ENCODE peak calls at places on chromosomes 5 and 9, in seven cellular contexts. Z is esophagus squamous epithelium; W is dorsolateral prefrontal cortex; K is CD8-positive, alpha-beta T cell; Y is sigmoid colon; G is GM23338; A is AG09309. B is an unnamed sample.

GRCh38 chr9:76255781-76256455 is 138.3 kb downstream of the RFK start:
- DNase-seq in Z (no peak), W (no peak), K (no peak), Y (peak), G (no peak), A (peak), B (peak)

GRCh38 chr5:148843510-148844318 is 17.3 kb downstream of the ADRB2 start:
- DNase-seq in Z (no peak), W (no peak), K (no peak), Y (no peak), G (no peak), A (no peak), B (no peak)

GRCh38 chr5:52853573-52854163 is 66.0 kb downstream of the ITGA1 start:
- DNase-seq in Z (no peak), W (no peak), K (no peak), Y (no peak), G (no peak), A (no peak), B (peak)

GRCh38 chr9:79237861-79238260 is 333.9 kb upstream of the TLE4 start:
- DNase-seq in Z (no peak), W (no peak), K (no peak), Y (no peak), G (no peak), A (peak), B (no peak)

GRCh38 chr5:95417971-95418370 is 26.8 kb downstream of the FAM81B start:
- DNase-seq in Z (no peak), W (no peak), K (no peak), Y (no peak), G (no peak), A (no peak), B (no peak)

GRCh38 chr5:143258559-143259253 is 144.8 kb downstream of the NR3C1 start:
- DNase-seq in Z (no peak), W (no peak), K (no peak), Y (no peak), G (no peak), A (no peak), B (no peak)

GRCh38 chr5:15499528-15500325 is at the start of gene FBXL7:
- DNase-seq in Z (no peak), W (peak), K (no peak), Y (peak), G (peak), A (no peak), B (no peak)

GRCh38 chr5:82820958-82821880 is 256.0 kb downstream of the TMEM167A start:
- DNase-seq in Z (no peak), W (no peak), K (no peak), Y (no peak), G (no peak), A (no peak), B (no peak)

GRCh38 chr5:150402901-150403342 is 9.8 kb downstream of the CD74 start:
- DNase-seq in Z (no peak), W (no peak), K (no peak), Y (no peak), G (no peak), A (no peak), B (no peak)

GRCh38 chr9:109493648-109494047 is 4.5 kb downstream of the PTPN3 start:
- DNase-seq in Z (no peak), W (no peak), K (no peak), Y (no peak), G (peak), A (no peak), B (no peak)

GRCh38 chr5:153960269-153961215 is 78.2 kb downstream of the FAM114A2 start:
- DNase-seq in Z (no peak), W (no peak), K (peak), Y (no peak), G (peak), A (no peak), B (no peak)

DNA sequence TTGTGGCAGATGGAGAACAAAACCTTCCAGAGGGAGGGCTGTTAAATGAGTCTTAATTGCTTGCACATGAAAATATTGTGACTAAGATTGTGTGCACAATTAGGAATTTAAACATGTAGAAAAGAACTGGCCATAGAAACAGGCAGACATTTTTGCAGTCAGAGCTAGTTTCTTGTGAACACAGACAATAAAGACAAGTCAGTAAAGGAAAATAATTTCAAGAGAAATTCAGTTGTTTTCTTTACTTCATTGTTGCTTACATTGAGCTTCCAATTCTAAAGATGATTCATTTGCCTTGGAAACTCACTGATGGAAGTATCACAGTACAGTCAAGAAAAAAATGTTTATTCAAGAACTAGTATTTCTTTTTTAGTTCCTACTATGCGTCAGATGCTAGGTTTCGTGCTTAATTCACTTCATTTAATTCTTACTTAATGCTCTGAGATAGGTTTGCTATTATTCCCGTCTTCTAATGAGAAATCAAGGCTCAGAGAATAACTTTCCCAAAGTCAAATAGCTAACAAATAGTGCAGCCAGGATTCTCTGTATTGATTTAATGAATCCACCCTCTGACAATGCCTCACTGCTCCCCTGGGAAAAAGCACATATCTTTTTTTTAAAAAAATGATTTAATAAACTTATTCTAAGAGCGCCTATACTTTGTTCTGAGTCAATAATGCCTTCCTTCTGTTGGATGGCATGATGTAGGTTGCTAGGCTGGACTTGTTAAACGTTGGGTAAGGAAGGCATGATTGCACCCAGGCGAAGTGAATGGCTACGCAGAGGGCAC is 581.4 kb downstream of the RAB3C start:
- DNase-seq in Z (no peak), W (no peak), K (no peak), Y (no peak), G (no peak), A (no peak), B (peak)
- TF ChIP-seq CTCF in Z (no peak), W (no peak), K (no peak), Y (no peak), G (no peak), A (no peak), B (no peak)

DNA sequence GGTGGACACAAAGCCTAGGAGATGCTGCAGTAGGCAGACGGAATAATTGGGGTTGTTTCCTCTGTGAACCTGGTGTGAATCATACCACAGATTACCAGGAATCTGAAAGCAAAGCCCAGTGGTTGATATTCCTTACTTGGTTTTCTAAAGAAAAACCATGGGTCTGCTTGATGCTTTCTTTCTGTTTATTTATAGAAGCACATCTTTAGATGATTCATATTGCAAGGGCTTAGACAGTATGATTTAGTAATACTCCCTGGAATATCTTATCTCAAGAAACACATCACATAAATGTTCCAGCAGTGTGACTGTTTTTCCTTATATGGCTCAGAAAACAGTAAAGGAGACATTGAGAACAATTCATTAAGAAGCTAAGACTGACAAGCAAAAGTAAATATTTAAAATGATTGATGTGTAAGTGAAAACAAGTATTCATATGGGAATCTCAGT is 623.3 kb downstream of the RAB3C start:
- DNase-seq in Z (no peak), W (no peak), K (no peak), Y (no peak), G (no peak), A (peak), B (peak)
- TF ChIP-seq CTCF in Z (no peak), W (no peak), K (no peak), Y (no peak), G (no peak), A (no peak), B (no peak)

GRCh38 chr5:68155940-68156339 is 59.6 kb upstream of the PIK3R1 start:
- DNase-seq in Z (no peak), W (no peak), K (no peak), Y (no peak), G (no peak), A (no peak), B (no peak)
- TF ChIP-seq CTCF in Z (no peak), W (no peak), K (no peak), Y (no peak), G (no peak), A (no peak), B (no peak)

DNA sequence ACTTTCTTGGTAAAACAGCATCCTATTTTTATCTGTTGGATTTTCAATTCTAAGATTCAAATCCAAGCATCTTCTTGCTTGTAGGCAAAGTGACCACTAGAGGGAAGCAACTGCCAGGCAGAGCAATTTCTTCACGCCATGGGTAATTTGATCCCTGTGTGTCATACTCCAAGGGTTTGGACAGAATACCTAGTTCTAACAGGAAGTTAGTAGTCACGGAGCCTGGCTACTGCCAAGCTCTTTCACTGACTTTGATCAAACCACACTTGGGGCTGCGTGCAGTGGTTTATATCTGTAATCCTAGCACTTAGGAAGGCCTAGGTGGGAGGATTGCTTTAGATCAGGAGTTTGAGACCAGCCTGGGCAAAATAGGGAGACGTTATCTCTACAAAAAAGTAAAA is 473.6 kb upstream of the TNC start:
- DNase-seq in Z (no peak), W (peak), K (no peak), Y (peak), G (peak), A (peak), B (peak)
- TF ChIP-seq CTCF in Z (peak), W (peak), K (no peak), Y (peak), G (peak), A (peak), B (peak)

GRCh38 chr5:32096891-32097592 is 77.1 kb downstream of the GOLPH3 start:
- DNase-seq in Z (no peak), W (no peak), K (no peak), Y (no peak), G (no peak), A (no peak), B (peak)
- TF ChIP-seq CTCF in Z (no peak), W (no peak), K (no peak), Y (no peak), G (no peak), A (no peak), B (no peak)

GRCh38 chr9:83219154-83219923 is 156.4 kb upstream of the RASEF start:
- DNase-seq in Z (no peak), W (peak), K (no peak), Y (peak), G (peak), A (no peak), B (no peak)
- TF ChIP-seq CTCF in Z (no peak), W (peak), K (no peak), Y (no peak), G (peak), A (peak), B (peak)

DNA sequence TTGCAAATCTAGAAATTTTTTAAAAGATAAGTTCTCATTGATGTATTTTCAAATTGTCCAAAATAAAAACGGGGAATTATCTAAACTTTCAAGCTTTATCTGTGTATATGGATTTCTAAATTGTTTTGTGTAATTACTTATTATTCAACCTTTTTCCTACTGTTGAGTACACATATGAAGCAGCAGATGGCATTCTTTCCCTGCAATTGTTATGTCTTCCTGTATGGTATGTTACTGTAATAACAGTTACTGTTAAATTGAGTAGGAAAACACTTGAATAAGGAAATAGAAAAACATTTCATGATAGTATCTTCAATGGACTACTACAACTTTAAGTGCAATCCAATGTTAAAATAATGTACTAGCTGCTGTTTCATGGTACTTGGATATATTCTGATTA is 124.8 kb downstream of the RANBP17 start:
- DNase-seq in Z (no peak), W (no peak), K (no peak), Y (no peak), G (no peak), A (peak), B (peak)
- TF ChIP-seq CTCF in Z (no peak), W (no peak), K (no peak), Y (no peak), G (no peak), A (no peak), B (no peak)

B was measured in HFF-Myc.